ENCODE peak calls at places on chromosome 12, in four cellular contexts. Z, Y, D and P are unnamed samples.

GRCh38 chr12:120787889-120788288 is 62.3 kb downstream of the ACADS start:
- DNase-seq in Z (no peak), Y (no peak), D (no peak), P (no peak)

GRCh38 chr12:112537710-112538396 is 119.1 kb downstream of the PTPN11 start:
- DNase-seq in Z (peak), Y (no peak), D (peak), P (no peak)

GRCh38 chr12:69685810-69686209 is 13.3 kb downstream of the BEST3 start:
- DNase-seq in Z (peak), Y (no peak), D (no peak), P (no peak)

GRCh38 chr12:12715459-12716150 is 1.6 kb upstream of the CDKN1B start:
- DNase-seq in Z (peak), Y (no peak), D (no peak), P (no peak)

GRCh38 chr12:104643093-104643646 is 186.4 kb downstream of the CHST11 start:
- DNase-seq in Z (no peak), Y (no peak), D (no peak), P (no peak)

GRCh38 chr12:7434670-7435069 is 9.3 kb downstream of the CD163L1 start:
- DNase-seq in Z (no peak), Y (no peak), D (no peak), P (no peak)

GRCh38 chr12:94140556-94140955 is 7.8 kb upstream of the PLXNC1 start:
- DNase-seq in Z (peak), Y (peak), D (peak), P (peak)

GRCh38 chr12:31524791-31525495 is 66.0 kb downstream of the DENND5B start:
- DNase-seq in Z (no peak), Y (no peak), D (no peak), P (no peak)

GRCh38 chr12:124998705-124999104 is 5.3 kb downstream of the BRI3BP start:
- DNase-seq in Z (no peak), Y (no peak), D (no peak), P (no peak)

GRCh38 chr12:124994435-124994975 is 1.1 kb downstream of the BRI3BP start:
- DNase-seq in Z (peak), Y (no peak), D (no peak), P (peak)

GRCh38 chr12:124993568-124994434 is at the start of gene BRI3BP:
- DNase-seq in Z (peak), Y (peak), D (peak), P (peak)

GRCh38 chr12:124992874-124993567 is 424 bp upstream of the BRI3BP start:
- DNase-seq in Z (peak), Y (peak), D (peak), P (peak)

DNA sequence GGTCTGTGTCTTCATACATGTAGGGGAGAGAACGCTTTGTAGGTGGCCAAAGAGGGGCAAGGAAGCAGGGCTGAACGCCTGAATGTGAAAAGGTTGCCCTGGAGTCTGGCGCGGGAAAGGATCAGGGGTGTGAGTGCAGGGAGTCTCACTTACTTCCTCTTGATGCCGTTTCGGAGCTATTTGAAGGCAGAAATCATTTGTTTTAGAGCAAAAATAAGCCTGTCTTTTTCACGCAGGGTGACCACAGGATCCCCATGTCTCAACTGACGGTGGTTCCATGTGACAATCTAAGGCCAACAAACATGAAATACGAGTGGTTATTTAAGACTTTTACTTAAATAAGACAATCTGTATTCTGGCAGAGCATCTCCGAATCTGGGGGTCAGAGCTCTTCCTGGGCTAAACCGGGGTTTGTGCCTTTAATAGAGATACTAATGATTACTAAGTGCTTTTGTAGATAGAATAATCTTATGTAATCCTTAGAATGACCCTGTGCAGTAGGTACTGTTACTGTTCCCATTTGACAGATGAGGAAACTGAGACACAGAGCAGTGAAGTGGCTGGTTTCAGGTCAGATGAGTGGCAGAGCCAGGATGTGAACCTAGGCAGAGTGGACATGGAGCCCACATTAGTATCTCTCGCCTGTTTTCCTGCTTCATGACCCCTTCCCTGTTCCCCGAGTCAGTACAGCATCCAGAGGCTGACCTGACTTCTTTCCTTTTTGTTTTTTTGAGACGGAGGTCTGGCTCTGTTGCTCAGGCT is 1.9 kb downstream of the BRI3BP start:
- DNase-seq in Z (no peak), Y (no peak), D (no peak), P (peak)
- TF ChIP-seq PHF8 in Z (no peak), Y (no peak), D (no peak), P (no peak)

GRCh38 chr12:123962530-123962929 is 10.1 kb downstream of the CCDC92 start:
- DNase-seq in Z (no peak), Y (no peak), D (no peak), P (no peak)

GRCh38 chr12:123965382-123965781 is 7.2 kb downstream of the CCDC92 start:
- DNase-seq in Z (no peak), Y (no peak), D (no peak), P (no peak)

GRCh38 chr12:123967121-123967586 is 5.5 kb downstream of the CCDC92 start:
- DNase-seq in Z (no peak), Y (no peak), D (no peak), P (peak)

GRCh38 chr12:123963829-123964228 is 8.8 kb downstream of the CCDC92 start:
- DNase-seq in Z (no peak), Y (no peak), D (no peak), P (no peak)

GRCh38 chr12:123966596-123966995 is 6.0 kb downstream of the CCDC92 start:
- DNase-seq in Z (no peak), Y (no peak), D (no peak), P (no peak)
- TF ChIP-seq PHF8 in Z (no peak), Y (no peak), D (no peak), P (no peak)

DNA sequence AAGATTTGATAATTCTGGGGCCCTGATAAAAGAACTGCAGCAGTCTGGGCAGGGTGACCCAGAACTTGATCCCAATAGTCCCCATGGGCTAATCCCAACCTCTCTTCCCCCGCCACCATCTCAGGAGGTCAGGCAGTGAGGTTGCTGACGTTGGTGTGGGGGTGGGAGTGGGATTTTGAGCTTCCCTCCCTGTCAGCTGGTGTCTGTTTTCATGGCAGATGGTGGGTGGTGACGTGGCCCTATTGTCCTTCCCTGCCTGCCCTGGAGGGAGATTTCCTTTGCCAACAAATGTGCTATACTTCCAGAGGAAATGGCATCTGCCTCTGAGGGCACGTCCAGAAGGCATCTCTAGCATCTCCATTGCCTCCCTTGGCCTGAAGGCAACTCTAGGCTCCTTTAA is 37.7 kb downstream of the NEUROD4 start:
- DNase-seq in Z (no peak), Y (no peak), D (no peak), P (no peak)
- TF ChIP-seq PHF8 in Z (no peak), Y (no peak), D (no peak), P (no peak)

DNA sequence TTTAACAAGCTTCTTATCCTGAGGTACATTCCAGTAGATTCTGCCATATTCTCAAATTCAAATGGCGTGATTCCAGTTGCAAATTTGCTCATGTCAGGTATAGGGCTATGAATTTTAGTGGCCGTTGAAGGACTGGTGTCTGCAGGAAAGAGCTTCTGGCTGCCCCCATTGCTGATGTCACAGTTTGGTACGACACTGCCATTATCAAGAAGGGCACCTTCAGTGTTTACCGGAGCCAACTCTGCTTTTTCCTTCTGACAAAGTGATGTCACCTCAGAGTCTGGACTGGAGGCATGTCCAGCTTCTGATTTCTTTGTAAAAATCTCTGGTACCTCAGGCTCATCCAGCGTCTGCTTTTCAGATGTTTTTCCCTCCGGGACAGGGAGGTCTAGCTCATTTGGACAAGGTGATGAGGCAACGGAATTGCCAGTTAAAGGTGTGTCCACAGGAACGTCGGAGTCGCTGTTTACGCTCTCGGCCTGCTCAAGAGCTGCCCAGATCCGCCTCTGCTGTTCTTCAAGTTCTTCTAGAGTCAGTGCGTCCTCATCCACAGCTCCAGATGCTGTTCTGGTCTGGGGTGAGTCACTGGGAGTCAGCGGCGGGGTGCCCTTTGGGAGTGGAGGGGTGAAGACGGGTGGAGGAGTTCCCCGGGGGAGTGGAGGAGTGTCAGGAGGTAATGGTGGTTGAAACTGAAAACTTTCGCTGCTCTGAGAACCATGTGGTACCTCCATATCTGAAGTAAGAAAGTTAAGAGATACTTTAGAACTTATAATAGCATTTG is 27.0 kb downstream of the ZCCHC8 start:
- DNase-seq in Z (no peak), Y (no peak), D (no peak), P (peak)
- TF ChIP-seq PHF8 in Z (no peak), Y (no peak), D (no peak), P (no peak)

GRCh38 chr12:52740591-52740990 is 36.6 kb downstream of the KRT76 start:
- DNase-seq in Z (peak), Y (no peak), D (no peak), P (no peak)
- TF ChIP-seq PHF8 in Z (no peak), Y (no peak), D (no peak), P (no peak)